ENCODE peak calls at places on chromosomes 11 and 22, in six cellular contexts. One of them, this sample, is unnamed.

GRCh38 chr22:22125028-22125578 is 119.5 kb upstream of the VPREB1 start:
- DNase-seq in caudate nucleus: no peak
- DNase-seq in activated T-cell treated with anti-CD3 and anti-CD28 coated beads, Interleukin-2, amount 50 U/mL, for 72 hours: no peak
- DNase-seq in cardiac fibroblast: no peak
- DNase-seq in ELF-1: no peak
- DNase-seq in choroid plexus epithelial cell: no peak
- DNase-seq in this sample: no peak

GRCh38 chr11:123249354-123249753 is 54.3 kb upstream of the CLMP start:
- DNase-seq in caudate nucleus: no peak
- DNase-seq in activated T-cell treated with anti-CD3 and anti-CD28 coated beads, Interleukin-2, amount 50 U/mL, for 72 hours: no peak
- DNase-seq in cardiac fibroblast: peak
- DNase-seq in ELF-1: peak
- DNase-seq in choroid plexus epithelial cell: no peak
- DNase-seq in this sample: no peak

GRCh38 chr22:24140357-24140756 is 40.9 kb upstream of the SUSD2 start:
- DNase-seq in caudate nucleus: no peak
- DNase-seq in activated T-cell treated with anti-CD3 and anti-CD28 coated beads, Interleukin-2, amount 50 U/mL, for 72 hours: no peak
- DNase-seq in cardiac fibroblast: no peak
- DNase-seq in ELF-1: no peak
- DNase-seq in choroid plexus epithelial cell: no peak
- DNase-seq in this sample: no peak

GRCh38 chr11:914747-915493 is 4.3 kb upstream of the CHID1 start:
- DNase-seq in caudate nucleus: peak
- DNase-seq in activated T-cell treated with anti-CD3 and anti-CD28 coated beads, Interleukin-2, amount 50 U/mL, for 72 hours: no peak
- DNase-seq in cardiac fibroblast: no peak
- DNase-seq in ELF-1: no peak
- DNase-seq in choroid plexus epithelial cell: no peak
- DNase-seq in this sample: no peak

GRCh38 chr11:2807801-2808241 is 77.8 kb downstream of the CDKN1C start:
- DNase-seq in caudate nucleus: no peak
- DNase-seq in activated T-cell treated with anti-CD3 and anti-CD28 coated beads, Interleukin-2, amount 50 U/mL, for 72 hours: no peak
- DNase-seq in cardiac fibroblast: no peak
- DNase-seq in ELF-1: no peak
- DNase-seq in choroid plexus epithelial cell: no peak
- DNase-seq in this sample: no peak

GRCh38 chr22:43275545-43275981 is 67.6 kb downstream of the SCUBE1 start:
- DNase-seq in caudate nucleus: no peak
- DNase-seq in activated T-cell treated with anti-CD3 and anti-CD28 coated beads, Interleukin-2, amount 50 U/mL, for 72 hours: no peak
- DNase-seq in cardiac fibroblast: peak
- DNase-seq in ELF-1: peak
- DNase-seq in choroid plexus epithelial cell: peak
- DNase-seq in this sample: no peak

GRCh38 chr11:63939351-63939920 is 634 bp downstream of the NAA40 start:
- DNase-seq in caudate nucleus: peak
- DNase-seq in activated T-cell treated with anti-CD3 and anti-CD28 coated beads, Interleukin-2, amount 50 U/mL, for 72 hours: no peak
- DNase-seq in cardiac fibroblast: peak
- DNase-seq in ELF-1: peak
- DNase-seq in choroid plexus epithelial cell: peak
- DNase-seq in this sample: peak

GRCh38 chr22:30471616-30472318 is at the start of gene SEC14L3:
- DNase-seq in caudate nucleus: no peak
- DNase-seq in activated T-cell treated with anti-CD3 and anti-CD28 coated beads, Interleukin-2, amount 50 U/mL, for 72 hours: no peak
- DNase-seq in cardiac fibroblast: no peak
- DNase-seq in ELF-1: no peak
- DNase-seq in choroid plexus epithelial cell: no peak
- DNase-seq in this sample: no peak

GRCh38 chr11:15136166-15136565 is 21.4 kb downstream of the INSC start:
- DNase-seq in caudate nucleus: no peak
- DNase-seq in activated T-cell treated with anti-CD3 and anti-CD28 coated beads, Interleukin-2, amount 50 U/mL, for 72 hours: no peak
- DNase-seq in cardiac fibroblast: no peak
- DNase-seq in ELF-1: no peak
- DNase-seq in choroid plexus epithelial cell: no peak
- DNase-seq in this sample: no peak

GRCh38 chr11:46286789-46287188 is 9.3 kb downstream of the CREB3L1 start:
- DNase-seq in caudate nucleus: no peak
- DNase-seq in activated T-cell treated with anti-CD3 and anti-CD28 coated beads, Interleukin-2, amount 50 U/mL, for 72 hours: no peak
- DNase-seq in cardiac fibroblast: no peak
- DNase-seq in ELF-1: peak
- DNase-seq in choroid plexus epithelial cell: no peak
- DNase-seq in this sample: no peak

GRCh38 chr22:30308518-30309230 is 18.1 kb downstream of the TBC1D10A start:
- DNase-seq in caudate nucleus: no peak
- DNase-seq in activated T-cell treated with anti-CD3 and anti-CD28 coated beads, Interleukin-2, amount 50 U/mL, for 72 hours: no peak
- DNase-seq in cardiac fibroblast: no peak
- DNase-seq in ELF-1: no peak
- DNase-seq in choroid plexus epithelial cell: peak
- DNase-seq in this sample: no peak

GRCh38 chr11:83159901-83160865 is 3.3 kb downstream of the PCF11 start:
- DNase-seq in caudate nucleus: no peak
- DNase-seq in activated T-cell treated with anti-CD3 and anti-CD28 coated beads, Interleukin-2, amount 50 U/mL, for 72 hours: no peak
- DNase-seq in cardiac fibroblast: peak
- DNase-seq in ELF-1: peak
- DNase-seq in choroid plexus epithelial cell: peak
- DNase-seq in this sample: peak

GRCh38 chr11:130055637-130056036 is 14.1 kb upstream of the APLP2 start:
- DNase-seq in caudate nucleus: peak
- DNase-seq in activated T-cell treated with anti-CD3 and anti-CD28 coated beads, Interleukin-2, amount 50 U/mL, for 72 hours: no peak
- DNase-seq in cardiac fibroblast: peak
- DNase-seq in ELF-1: no peak
- DNase-seq in choroid plexus epithelial cell: peak
- DNase-seq in this sample: peak

GRCh38 chr11:97722721-97723120 is 1298.0 kb upstream of the CNTN5 start:
- DNase-seq in caudate nucleus: no peak
- DNase-seq in activated T-cell treated with anti-CD3 and anti-CD28 coated beads, Interleukin-2, amount 50 U/mL, for 72 hours: no peak
- DNase-seq in cardiac fibroblast: no peak
- DNase-seq in ELF-1: peak
- DNase-seq in choroid plexus epithelial cell: peak
- DNase-seq in this sample: no peak

GRCh38 chr22:28714043-28714442 is 27.6 kb downstream of the CHEK2 start:
- DNase-seq in caudate nucleus: no peak
- DNase-seq in activated T-cell treated with anti-CD3 and anti-CD28 coated beads, Interleukin-2, amount 50 U/mL, for 72 hours: no peak
- DNase-seq in cardiac fibroblast: no peak
- DNase-seq in ELF-1: no peak
- DNase-seq in choroid plexus epithelial cell: no peak
- DNase-seq in this sample: peak

GRCh38 chr22:46008291-46008690 is 31.3 kb upstream of the WNT7B start:
- DNase-seq in caudate nucleus: no peak
- DNase-seq in activated T-cell treated with anti-CD3 and anti-CD28 coated beads, Interleukin-2, amount 50 U/mL, for 72 hours: no peak
- DNase-seq in cardiac fibroblast: peak
- DNase-seq in ELF-1: no peak
- DNase-seq in choroid plexus epithelial cell: no peak
- DNase-seq in this sample: peak

GRCh38 chr11:113014731-113015455 is 53.7 kb downstream of the NCAM1 start:
- DNase-seq in caudate nucleus: no peak
- DNase-seq in activated T-cell treated with anti-CD3 and anti-CD28 coated beads, Interleukin-2, amount 50 U/mL, for 72 hours: no peak
- DNase-seq in cardiac fibroblast: peak
- DNase-seq in ELF-1: peak
- DNase-seq in choroid plexus epithelial cell: peak
- DNase-seq in this sample: peak

GRCh38 chr11:33830903-33831648 is 56.8 kb upstream of the FBXO3 start:
- DNase-seq in caudate nucleus: no peak
- DNase-seq in activated T-cell treated with anti-CD3 and anti-CD28 coated beads, Interleukin-2, amount 50 U/mL, for 72 hours: no peak
- DNase-seq in cardiac fibroblast: no peak
- DNase-seq in ELF-1: no peak
- DNase-seq in choroid plexus epithelial cell: no peak
- DNase-seq in this sample: no peak

GRCh38 chr11:72373163-72373562 is 61.2 kb downstream of the CLPB start:
- DNase-seq in caudate nucleus: no peak
- DNase-seq in activated T-cell treated with anti-CD3 and anti-CD28 coated beads, Interleukin-2, amount 50 U/mL, for 72 hours: no peak
- DNase-seq in cardiac fibroblast: no peak
- DNase-seq in ELF-1: no peak
- DNase-seq in choroid plexus epithelial cell: no peak
- DNase-seq in this sample: no peak

GRCh38 chr11:68903288-68903630 is 373 bp downstream of the MRPL21 start:
- DNase-seq in caudate nucleus: no peak
- DNase-seq in activated T-cell treated with anti-CD3 and anti-CD28 coated beads, Interleukin-2, amount 50 U/mL, for 72 hours: no peak
- DNase-seq in cardiac fibroblast: peak
- DNase-seq in ELF-1: no peak
- DNase-seq in choroid plexus epithelial cell: no peak
- DNase-seq in this sample: no peak

GRCh38 chr11:1870721-1871466 is 18.0 kb downstream of the LSP1 start:
- DNase-seq in caudate nucleus: no peak
- DNase-seq in activated T-cell treated with anti-CD3 and anti-CD28 coated beads, Interleukin-2, amount 50 U/mL, for 72 hours: no peak
- DNase-seq in cardiac fibroblast: no peak
- DNase-seq in ELF-1: peak
- DNase-seq in choroid plexus epithelial cell: no peak
- DNase-seq in this sample: no peak

GRCh38 chr11:65565624-65566453 is 4.4 kb upstream of the ZNRD2 start:
- DNase-seq in caudate nucleus: no peak
- DNase-seq in activated T-cell treated with anti-CD3 and anti-CD28 coated beads, Interleukin-2, amount 50 U/mL, for 72 hours: peak
- DNase-seq in cardiac fibroblast: peak
- DNase-seq in ELF-1: no peak
- DNase-seq in choroid plexus epithelial cell: no peak
- DNase-seq in this sample: no peak

GRCh38 chr11:81420668-81421550 is 1312.8 kb downstream of the FAM181B start:
- DNase-seq in caudate nucleus: no peak
- DNase-seq in activated T-cell treated with anti-CD3 and anti-CD28 coated beads, Interleukin-2, amount 50 U/mL, for 72 hours: no peak
- DNase-seq in cardiac fibroblast: no peak
- DNase-seq in ELF-1: peak
- DNase-seq in choroid plexus epithelial cell: no peak
- DNase-seq in this sample: no peak

GRCh38 chr11:46315033-46315738 is 32.1 kb upstream of the DGKZ start:
- DNase-seq in caudate nucleus: peak
- DNase-seq in activated T-cell treated with anti-CD3 and anti-CD28 coated beads, Interleukin-2, amount 50 U/mL, for 72 hours: peak
- DNase-seq in cardiac fibroblast: peak
- DNase-seq in ELF-1: peak
- DNase-seq in choroid plexus epithelial cell: peak
- DNase-seq in this sample: peak

GRCh38 chr11:100716848-100717247 is 29.8 kb downstream of the ARHGAP42 start:
- DNase-seq in caudate nucleus: no peak
- DNase-seq in activated T-cell treated with anti-CD3 and anti-CD28 coated beads, Interleukin-2, amount 50 U/mL, for 72 hours: no peak
- DNase-seq in cardiac fibroblast: no peak
- DNase-seq in ELF-1: no peak
- DNase-seq in choroid plexus epithelial cell: no peak
- DNase-seq in this sample: no peak

GRCh38 chr22:17339095-17339693 is 30.1 kb upstream of the CECR2 start:
- DNase-seq in caudate nucleus: no peak
- DNase-seq in activated T-cell treated with anti-CD3 and anti-CD28 coated beads, Interleukin-2, amount 50 U/mL, for 72 hours: no peak
- DNase-seq in cardiac fibroblast: peak
- DNase-seq in ELF-1: peak
- DNase-seq in choroid plexus epithelial cell: peak
- DNase-seq in this sample: no peak

GRCh38 chr11:35272391-35272821 is 133.4 kb downstream of the CD44 start:
- DNase-seq in caudate nucleus: no peak
- DNase-seq in activated T-cell treated with anti-CD3 and anti-CD28 coated beads, Interleukin-2, amount 50 U/mL, for 72 hours: peak
- DNase-seq in cardiac fibroblast: no peak
- DNase-seq in ELF-1: no peak
- DNase-seq in choroid plexus epithelial cell: no peak
- DNase-seq in this sample: no peak

GRCh38 chr22:43411040-43411919 is 534 bp upstream of the MPPED1 start:
- DNase-seq in caudate nucleus: no peak
- DNase-seq in activated T-cell treated with anti-CD3 and anti-CD28 coated beads, Interleukin-2, amount 50 U/mL, for 72 hours: no peak
- DNase-seq in cardiac fibroblast: no peak
- DNase-seq in ELF-1: no peak
- DNase-seq in choroid plexus epithelial cell: no peak
- DNase-seq in this sample: no peak

GRCh38 chr11:118812485-118812884 is 21.5 kb upstream of the DDX6 start:
- DNase-seq in caudate nucleus: no peak
- DNase-seq in activated T-cell treated with anti-CD3 and anti-CD28 coated beads, Interleukin-2, amount 50 U/mL, for 72 hours: no peak
- DNase-seq in cardiac fibroblast: no peak
- DNase-seq in ELF-1: no peak
- DNase-seq in choroid plexus epithelial cell: no peak
- DNase-seq in this sample: no peak

This sample was measured in astrocyte of the hippocampus.